ENCODE peak calls at places on chromosome X, in four cellular contexts. T is right atrium auricular region, P is AG04450, N is adrenal gland. R is an unnamed sample.

GRCh38 chrX:129717902-129718301 is 20.9 kb upstream of the XPNPEP2 start:
- DNase-seq in T (no peak), P (no peak), N (peak; percentile 81), R (no peak)

GRCh38 chrX:19899234-19899788 is 11.9 kb upstream of the SH3KBP1 start:
- DNase-seq in T (no peak), P (no peak), N (no peak), R (no peak)

GRCh38 chrX:140701480-140701879 is 8.1 kb upstream of the LINC00632 start:
- DNase-seq in T (no peak), P (no peak), N (no peak), R (no peak)

GRCh38 chrX:49186125-49187027 is at the start of gene PRICKLE3:
- DNase-seq in T (peak; percentile 83), P (no peak), N (peak; percentile 84), R (peak; percentile 85)

GRCh38 chrX:144896323-144896722 is 351.0 kb upstream of the SPANXN1 start:
- DNase-seq in T (no peak), P (no peak), N (no peak), R (no peak)

GRCh38 chrX:147838465-147839131 is 73.1 kb upstream of the FMR1 start:
- DNase-seq in T (no peak), P (no peak), N (no peak), R (no peak)

GRCh38 chrX:111444881-111445280 is 32.9 kb upstream of the DCX start:
- DNase-seq in T (no peak), P (no peak), N (no peak), R (no peak)

GRCh38 chrX:56803849-56804681 is 75.0 kb downstream of the NBDY start:
- DNase-seq in T (peak; percentile 55), P (no peak), N (no peak), R (no peak)

GRCh38 chrX:349196-349595 is 30.6 kb upstream of the GTPBP6 start:
- DNase-seq in T (no peak), P (no peak), N (peak; percentile 82), R (peak; percentile 13)

GRCh38 chrX:17022205-17022604 is 75.7 kb downstream of the REPS2 start:
- DNase-seq in T (no peak), P (peak; percentile 24), N (no peak), R (no peak)

GRCh38 chrX:68840256-68840655 is 11.4 kb downstream of the EFNB1 start:
- DNase-seq in T (no peak), P (no peak), N (no peak), R (no peak)

GRCh38 chrX:16311671-16312070 is 144.4 kb downstream of the MAGEB17 start:
- DNase-seq in T (no peak), P (no peak), N (no peak), R (no peak)

GRCh38 chrX:49915352-49916222 is 6.8 kb upstream of the CLCN5 start:
- DNase-seq in T (no peak), P (peak; percentile 15), N (peak; percentile 48), R (no peak)

GRCh38 chrX:107628662-107629532 is 587 bp downstream of the PRPS1 start:
- DNase-seq in T (no peak), P (no peak), N (peak; percentile 31), R (peak; percentile 13)

GRCh38 chrX:83305381-83305780 is 202.7 kb upstream of the POU3F4 start:
- DNase-seq in T (no peak), P (no peak), N (no peak), R (no peak)

GRCh38 chrX:106170318-106170717 is 2.2 kb downstream of the PWWP3B start:
- DNase-seq in T (no peak), P (no peak), N (no peak), R (no peak)

GRCh38 chrX:33725556-33726232 is 406.4 kb downstream of the FAM47A start:
- DNase-seq in T (no peak), P (no peak), N (peak; percentile 16), R (no peak)

GRCh38 chrX:28498658-28499057 is 88.6 kb upstream of the IL1RAPL1 start:
- DNase-seq in T (no peak), P (no peak), N (no peak), R (no peak)

GRCh38 chrX:12971282-12972003 is 3.5 kb upstream of the TMSB4X start:
- DNase-seq in T (peak; percentile 82), P (no peak), N (no peak), R (peak; percentile 38)

GRCh38 chrX:130830599-130831346 is 72.2 kb downstream of the ENOX2 start:
- DNase-seq in T (no peak), P (no peak), N (no peak), R (no peak)

GRCh38 chrX:80486299-80486698 is 66.1 kb downstream of the TENT5D start:
- DNase-seq in T (no peak), P (no peak), N (no peak), R (no peak)

GRCh38 chrX:47204970-47205369 is 11.3 kb downstream of the UBA1 start:
- DNase-seq in T (no peak), P (no peak), N (no peak), R (no peak)

GRCh38 chrX:20205927-20206708 is 60.6 kb downstream of the RPS6KA3 start:
- DNase-seq in T (no peak), P (no peak), N (no peak), R (no peak)

GRCh38 chrX:77444075-77444474 is 3.1 kb upstream of the FGF16 start:
- DNase-seq in T (no peak), P (no peak), N (no peak), R (no peak)

GRCh38 chrX:134171661-134172587 is 65.1 kb upstream of the CCDC160 start:
- DNase-seq in T (no peak), P (no peak), N (peak; percentile 28), R (peak; percentile 24)

GRCh38 chrX:79270401-79270800 is 96.7 kb downstream of the ITM2A start:
- DNase-seq in T (no peak), P (no peak), N (peak; percentile 17), R (peak; percentile 21)

GRCh38 chrX:21725498-21725897 is 32.4 kb downstream of the SMPX start:
- DNase-seq in T (no peak), P (peak; percentile 33), N (no peak), R (no peak)

GRCh38 chrX:100615015-100615414 is 21.6 kb downstream of the TSPAN6 start:
- DNase-seq in T (no peak), P (peak; percentile 10), N (peak; percentile 17), R (no peak)

GRCh38 chrX:51891821-51892551 is 1.4 kb upstream of the MAGED1 start:
- DNase-seq in T (peak; percentile 63), P (peak; percentile 11), N (peak; percentile 63), R (peak; percentile 17)

GRCh38 chrX:275967-276587 is 5.1 kb upstream of the PLCXD1 start:
- DNase-seq in T (peak; percentile 78), P (no peak), N (peak; percentile 81), R (peak; percentile 81)

DNA sequence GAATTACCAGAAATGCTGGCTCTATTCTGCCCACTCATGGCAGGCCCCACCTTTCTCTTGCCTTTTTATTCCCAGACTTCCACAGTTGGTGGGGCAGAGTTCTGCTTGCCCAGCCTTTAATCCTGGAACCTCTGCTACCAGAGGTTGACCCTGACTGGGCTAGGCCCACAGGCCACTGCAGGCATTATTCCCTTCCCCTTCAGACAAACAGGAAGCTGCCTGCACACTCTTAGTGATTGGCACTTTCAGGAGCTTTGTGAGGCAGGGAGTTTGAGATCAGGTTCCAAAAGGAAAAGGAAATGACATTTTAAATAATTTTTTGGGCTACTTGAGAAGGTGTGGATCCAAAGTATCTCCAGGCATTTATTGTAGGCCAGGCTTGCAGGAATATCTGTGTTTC is 18.8 kb downstream of the MSN start:
- DNase-seq in T (no peak), P (no peak), N (no peak), R (no peak)
- H3K27ac ChIP-seq in T (no peak overlapping the region), P (peak overlapping the region; percentile 11), N (peak overlapping the region; percentile 3), R (peak overlapping the region; percentile 30)

DNA sequence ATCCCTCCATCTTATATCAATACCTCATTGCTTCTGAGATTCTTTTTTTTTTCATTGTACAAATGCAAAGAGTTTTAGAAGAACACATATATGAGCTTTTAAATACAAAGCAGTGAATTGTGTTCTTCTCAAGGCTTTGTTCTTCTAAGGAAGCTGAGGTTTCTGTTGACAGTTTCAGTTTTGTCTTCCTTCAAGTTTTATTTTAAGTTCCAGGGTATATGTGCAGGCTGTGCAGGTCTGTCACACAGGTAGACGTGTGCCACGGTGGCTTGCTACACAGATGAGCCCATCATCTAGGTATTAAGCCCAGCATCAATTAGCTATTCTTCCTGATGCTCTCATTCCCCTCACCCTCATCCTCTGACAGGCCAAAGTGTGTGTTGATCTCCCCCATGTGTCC is 201.2 kb upstream of the DIPK2B start:
- DNase-seq in T (no peak), P (no peak), N (no peak), R (no peak)
- H3K27ac ChIP-seq in T (no peak overlapping the region), P (no peak overlapping the region), N (no peak overlapping the region), R (no peak overlapping the region)

DNA sequence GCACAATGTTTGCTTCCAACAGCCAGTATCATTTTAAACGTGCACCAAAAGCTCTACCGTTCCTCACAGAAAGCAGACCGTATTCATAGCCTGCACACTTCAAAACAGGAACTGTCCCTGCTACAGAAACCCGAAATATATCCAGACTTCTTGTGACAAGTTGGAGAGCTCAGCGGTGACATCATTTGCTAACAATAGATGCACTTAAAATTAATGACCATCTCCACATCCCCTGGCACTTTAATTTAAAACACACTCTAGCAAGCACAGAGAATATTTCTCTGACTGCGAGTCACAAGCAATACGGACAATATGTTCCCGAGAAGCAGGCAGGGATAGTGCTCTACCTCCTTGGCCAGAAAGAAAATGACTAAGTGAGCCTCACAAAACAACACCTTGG is 2.5 kb downstream of the NYX start:
- DNase-seq in T (no peak), P (no peak), N (no peak), R (no peak)
- H3K27ac ChIP-seq in T (peak overlapping the region; percentile 43), P (no peak overlapping the region), N (no peak overlapping the region), R (peak overlapping the region; percentile 75)

DNA sequence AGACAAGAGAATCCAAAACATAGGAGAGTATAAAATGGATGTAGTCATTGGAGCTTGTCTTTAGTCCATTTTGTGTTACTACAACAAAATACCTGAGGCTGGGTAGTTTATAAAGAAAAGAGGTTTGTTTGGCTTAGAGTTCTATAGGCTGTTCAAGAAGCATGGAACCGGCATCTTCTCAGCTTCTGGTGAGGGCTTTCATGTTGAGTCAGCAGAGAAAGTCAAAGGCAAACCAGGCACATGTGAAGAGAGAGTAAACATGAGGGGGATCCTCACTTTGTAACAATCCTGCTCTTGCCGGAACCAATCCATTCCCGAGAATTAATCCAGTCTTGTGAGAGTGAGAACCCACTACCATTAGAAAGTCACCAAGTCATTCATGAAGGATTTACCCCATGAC is 8.1 kb upstream of the HCCS start:
- DNase-seq in T (no peak), P (no peak), N (no peak), R (no peak)
- H3K27ac ChIP-seq in T (no peak overlapping the region), P (no peak overlapping the region), N (no peak overlapping the region), R (no peak overlapping the region)

DNA sequence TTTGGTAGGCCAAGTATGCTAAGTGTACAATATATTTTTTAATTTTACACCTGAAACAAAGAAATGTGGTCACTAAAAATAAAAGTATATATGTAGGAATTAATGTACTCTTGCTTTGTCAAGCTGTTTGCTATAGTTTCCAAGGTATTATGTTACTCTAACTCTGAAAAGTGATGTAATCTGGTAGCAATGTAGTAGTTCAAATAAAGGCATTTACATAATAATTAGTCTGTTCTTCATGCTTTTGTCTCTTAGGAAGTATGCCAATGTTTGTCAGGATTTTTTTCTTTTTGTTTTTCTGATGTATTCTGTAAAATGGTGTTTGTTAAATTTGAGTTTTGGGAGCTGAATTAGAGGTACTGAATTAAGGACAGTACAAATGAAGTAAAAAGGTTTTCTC is 89.5 kb downstream of the PLS3 start:
- DNase-seq in T (no peak), P (no peak), N (no peak), R (no peak)
- H3K27ac ChIP-seq in T (no peak overlapping the region), P (no peak overlapping the region), N (no peak overlapping the region), R (peak overlapping the region; percentile 23)

DNA sequence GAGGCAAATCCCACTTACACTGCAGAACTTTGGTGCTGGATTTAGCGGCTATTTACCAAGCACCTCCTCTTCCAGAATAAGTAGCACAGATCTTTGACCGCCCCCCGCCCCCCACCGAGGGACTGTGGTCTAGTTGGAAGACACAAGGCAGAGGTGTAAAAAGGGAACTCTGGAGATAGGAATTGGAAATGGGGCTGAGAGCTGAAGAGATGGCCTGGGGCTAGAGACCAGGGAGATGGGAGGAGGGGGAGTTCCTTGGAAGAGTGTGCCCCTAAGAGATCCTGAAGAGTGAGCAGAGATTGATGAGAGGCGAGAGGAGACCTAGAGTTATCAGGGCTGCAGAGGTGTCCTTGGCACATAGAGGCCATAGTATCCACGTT is 55.3 kb downstream of the TBL1X start:
- DNase-seq in T (no peak), P (no peak), N (no peak), R (no peak)
- H3K27ac ChIP-seq in T (no peak overlapping the region), P (no peak overlapping the region), N (no peak overlapping the region), R (no peak overlapping the region)

R was measured in left ventricle myocardium inferior.